ENCODE peak calls at places on chromosome 18, in four cellular contexts. Q is K562; D is CD4-positive, alpha-beta T cell; S is upper lobe of right lung. V is an unnamed sample. For H3K9me3, the result is how much of the 10 kb centered on the place peaks cover.

GRCh38 chr18:24704921-24705620 is 244.6 kb downstream of the HRH4 start:
- DNase-seq in D (no peak), S (no peak), Q (no peak), V (no peak)

GRCh38 chr18:70044626-70045025 is 97.0 kb upstream of the CD226 start:
- DNase-seq in D (no peak), Q (no peak), S (no peak), V (no peak)

GRCh38 chr18:62566199-62566598 is 43.4 kb downstream of the ZCCHC2 start:
- DNase-seq in D (no peak), Q (peak), S (no peak), V (no peak)

GRCh38 chr18:44789704-44790103 is 109.0 kb downstream of the SETBP1 start:
- DNase-seq in S (no peak), Q (no peak), D (no peak), V (no peak)

GRCh38 chr18:47087676-47088075 is 52.3 kb upstream of the ELOA2 start:
- DNase-seq in S (no peak), D (no peak), Q (no peak), V (no peak)

GRCh38 chr18:10927290-10927979 is 221.9 kb downstream of the PIEZO2 start:
- DNase-seq in D (no peak), S (no peak), Q (no peak), V (no peak)

GRCh38 chr18:62877448-62878221 is 162.3 kb downstream of the PHLPP1 start:
- DNase-seq in S (no peak), D (no peak), Q (no peak), V (no peak)

GRCh38 chr18:33578371-33579146 is 540 bp downstream of the ASXL3 start:
- DNase-seq in S (peak), D (no peak), Q (no peak), V (no peak)

GRCh38 chr18:3148930-3149535 is 70.7 kb downstream of the MYOM1 start:
- DNase-seq in D (no peak), S (no peak), Q (peak), V (no peak)

GRCh38 chr18:36901277-36901701 is 72.4 kb downstream of the KIAA1328 start:
- DNase-seq in Q (peak), D (no peak), S (no peak), V (no peak)

GRCh38 chr18:23067236-23067635 is 68.0 kb upstream of the CABLES1 start:
- DNase-seq in S (no peak), D (no peak), Q (no peak), V (no peak)

GRCh38 chr18:12911025-12911927 is 27.2 kb upstream of the PTPN2 start:
- DNase-seq in Q (no peak), S (peak), D (peak), V (no peak)

GRCh38 chr18:361941-362913 is 94.4 kb upstream of the THOC1 start:
- DNase-seq in Q (no peak), S (no peak), D (no peak), V (no peak)

GRCh38 chr18:61589724-61590065 is 256.5 kb downstream of the CDH20 start:
- DNase-seq in D (no peak), S (no peak), Q (no peak), V (no peak)

GRCh38 chr18:62281684-62282083 is 43.4 kb upstream of the TNFRSF11A start:
- DNase-seq in Q (no peak), S (no peak), D (no peak), V (no peak)

GRCh38 chr18:25075793-25076192 is 276.2 kb downstream of the ZNF521 start:
- DNase-seq in Q (no peak), D (no peak), S (no peak), V (no peak)

GRCh38 chr18:63881851-63882250 is 5.7 kb upstream of the SERPINB2 start:
- DNase-seq in D (no peak), S (no peak), Q (no peak), V (no peak)

GRCh38 chr18:22410126-22410525 is 7.6 kb downstream of the CTAGE1 start:
- DNase-seq in D (no peak), Q (no peak), S (no peak), V (no peak)

GRCh38 chr18:25787281-25787680 is 303.1 kb downstream of the SS18 start:
- DNase-seq in S (no peak), Q (no peak), D (no peak), V (no peak)

GRCh38 chr18:28177828-28178635 is 1.1 kb upstream of the CDH2 start:
- DNase-seq in D (no peak), Q (no peak), S (peak), V (no peak)

GRCh38 chr18:28175930-28176673 is 828 bp downstream of the CDH2 start:
- DNase-seq in D (no peak), Q (no peak), S (no peak), V (no peak)

GRCh38 chr18:28176674-28176932 is 327 bp downstream of the CDH2 start:
- DNase-seq in S (no peak), D (no peak), Q (no peak), V (no peak)

GRCh38 chr18:28178720-28179119 is 1.8 kb upstream of the CDH2 start:
- DNase-seq in Q (no peak), S (no peak), D (no peak), V (no peak)

DNA sequence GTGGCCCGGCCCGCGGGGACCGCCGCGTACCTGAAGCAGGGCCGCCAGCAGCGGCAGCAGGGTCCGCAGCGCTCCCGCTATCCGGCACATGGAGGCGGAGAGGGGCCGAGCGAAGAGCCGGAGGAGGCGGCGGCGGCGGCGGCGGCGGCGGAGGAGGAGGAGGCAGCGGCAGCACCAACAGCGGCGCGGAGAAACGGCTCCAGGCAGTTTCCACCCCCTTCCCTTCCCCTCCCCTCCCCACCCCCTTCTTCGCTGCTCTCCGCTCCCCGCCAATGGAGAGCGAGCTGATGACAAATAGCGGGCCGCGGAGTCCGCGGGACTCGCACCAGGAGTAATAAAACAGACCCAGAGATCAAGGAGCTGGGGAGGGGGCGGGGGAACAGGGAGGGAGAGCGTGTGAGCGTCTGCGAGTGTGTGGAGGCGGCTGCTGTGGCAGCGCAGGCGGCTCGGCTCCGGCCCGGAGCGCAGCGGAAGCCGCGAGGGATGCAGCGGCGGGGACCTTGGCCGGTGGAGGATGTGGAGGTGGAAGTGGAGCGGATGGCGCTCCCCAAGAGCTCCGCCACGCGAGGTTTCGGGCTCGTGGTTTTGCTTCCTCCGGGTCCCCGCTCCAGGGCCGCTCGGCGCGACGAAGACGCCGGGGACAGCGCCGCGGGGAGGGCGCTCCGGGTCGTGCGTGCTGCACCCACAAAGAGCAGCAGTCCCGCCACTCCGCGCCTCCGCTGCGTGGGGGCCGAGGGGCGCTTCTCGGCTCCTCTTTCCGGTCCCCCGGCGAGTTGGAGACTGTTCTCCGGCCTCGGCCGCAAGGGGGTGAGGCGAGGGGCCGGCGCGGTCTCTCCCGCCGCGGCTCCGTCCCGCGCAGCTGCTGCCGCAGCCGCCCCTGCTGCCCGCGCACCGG is at the start of gene CDH2:
- DNase-seq in Q (no peak), S (peak), D (no peak), V (peak)
- TF ChIP-seq CTCF in Q (no peak), S (no peak), D (no peak), V (peak)

GRCh38 chr18:54551590-54551989 is 39.5 kb upstream of the DYNAP start:
- DNase-seq in Q (no peak), S (no peak), D (no peak), V (no peak)
- H3K9me3 ChIP-seq in Q (under half), S (under half), D (under half), V (under half)

DNA sequence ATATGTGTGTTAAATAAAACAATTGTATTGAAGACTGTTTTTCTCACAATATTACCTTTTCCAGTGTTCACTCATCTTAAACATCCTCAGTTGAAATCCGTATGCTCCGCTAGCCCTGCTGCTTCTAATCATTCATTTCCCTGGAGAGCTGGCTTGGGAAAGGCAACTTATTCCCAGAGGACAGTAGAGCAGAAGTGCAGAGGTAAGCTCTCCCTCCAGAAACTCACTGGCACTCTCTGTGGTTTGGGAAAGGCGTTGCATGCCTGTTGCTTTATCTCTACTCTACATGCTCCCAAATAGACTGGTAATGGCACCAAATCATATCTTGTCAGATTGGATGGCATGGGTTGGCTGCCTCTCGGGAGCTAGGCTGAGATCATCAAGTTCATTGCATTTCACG is 117.1 kb upstream of the BOD1L2 start:
- DNase-seq in D (no peak), Q (no peak), S (no peak), V (no peak)
- TF ChIP-seq CTCF in D (no peak), Q (no peak), S (no peak), V (peak)

GRCh38 chr18:79884963-79885728 is 66.3 kb downstream of the SLC66A2 start:
- DNase-seq in D (no peak), Q (no peak), S (peak), V (peak)

GRCh38 chr18:79888016-79888415 is 63.4 kb downstream of the SLC66A2 start:
- DNase-seq in D (no peak), S (peak), Q (no peak), V (no peak)

GRCh38 chr18:79884296-79884962 is 67.0 kb downstream of the SLC66A2 start:
- DNase-seq in Q (no peak), S (no peak), D (no peak), V (no peak)

GRCh38 chr18:79889569-79889968 is 61.9 kb downstream of the SLC66A2 start:
- DNase-seq in Q (no peak), S (peak), D (no peak), V (no peak)

DNA sequence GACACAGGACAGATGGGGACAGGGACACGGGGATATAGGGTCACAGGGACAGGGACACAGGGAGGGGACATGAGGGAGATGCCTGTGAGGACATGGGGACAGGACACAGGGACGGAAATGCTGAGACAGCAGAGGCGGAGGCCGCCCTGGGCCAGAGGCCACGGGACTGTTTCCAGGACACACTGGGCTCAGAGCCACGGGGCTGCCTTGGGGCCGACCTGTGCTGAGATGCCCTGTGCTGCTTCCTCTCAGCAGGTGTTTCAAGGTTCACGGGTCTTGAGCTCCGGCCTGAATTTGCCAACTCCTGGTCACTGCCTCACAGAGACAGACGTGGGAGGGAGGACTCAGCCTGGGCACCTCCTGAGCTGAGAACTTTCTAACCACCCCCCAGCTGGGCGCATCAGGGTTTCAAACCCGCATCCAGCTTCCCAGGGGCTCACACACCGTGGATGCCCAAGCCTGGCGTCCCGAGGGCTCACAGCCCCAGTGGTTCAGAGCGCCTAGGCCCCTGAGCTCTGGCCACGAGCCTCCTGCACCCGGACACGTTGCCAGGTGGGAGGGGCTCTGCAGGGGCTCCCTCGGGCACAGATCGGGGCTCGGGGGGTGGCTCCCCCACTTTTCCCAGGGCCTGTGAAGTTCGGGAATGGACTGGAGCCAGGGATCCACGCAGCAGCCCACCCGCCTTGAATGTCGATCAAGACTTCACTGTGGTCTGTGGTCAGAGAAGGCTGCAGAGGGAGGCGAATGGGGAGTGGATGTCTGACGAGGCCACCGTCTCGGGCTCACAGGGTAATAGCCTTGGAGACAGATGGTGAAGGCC is 64.1 kb downstream of the SLC66A2 start:
- DNase-seq in Q (no peak), S (peak), D (no peak), V (no peak)
- H3K9me3 ChIP-seq in Q (under half), S (under half), D (under half), V (under half)

GRCh38 chr18:38545071-38545470 is 979.5 kb upstream of the CELF4 start:
- DNase-seq in D (no peak), S (no peak), Q (peak), V (no peak)
- TF ChIP-seq CTCF in D (no peak), S (no peak), Q (no peak), V (peak)

DNA sequence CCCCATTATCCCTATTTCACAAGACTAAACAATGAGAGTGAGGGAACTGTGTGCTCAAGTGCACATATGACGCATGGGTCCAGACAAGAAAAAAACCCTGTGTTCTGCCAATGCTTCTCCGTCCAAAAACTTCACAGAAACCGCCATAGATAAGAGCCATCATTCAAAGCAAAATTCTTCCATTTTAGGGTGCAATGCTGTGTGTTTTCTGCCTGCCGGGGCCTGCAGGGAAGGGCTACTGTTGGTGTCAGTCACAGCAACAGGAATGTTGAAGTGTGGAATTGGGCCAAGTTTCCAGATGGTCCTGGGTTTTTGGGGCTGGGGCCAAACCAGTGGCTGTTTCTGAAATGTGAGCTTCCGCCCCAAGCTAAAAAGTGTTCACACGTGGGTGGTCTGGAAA is 637 bp upstream of the MC2R start:
- DNase-seq in Q (no peak), D (no peak), S (no peak), V (no peak)
- H3K9me3 ChIP-seq in Q (under half), D (under half), S (under half), V (under half)

GRCh38 chr18:49332679-49333078 is 127.8 kb downstream of the DYM start:
- DNase-seq in D (no peak), S (no peak), Q (no peak), V (no peak)
- TF ChIP-seq CTCF in D (no peak), S (no peak), Q (no peak), V (no peak)

GRCh38 chr18:57644540-57644939 is 22.9 kb upstream of the NARS1 start:
- DNase-seq in S (no peak), Q (no peak), D (no peak), V (no peak)
- H3K9me3 ChIP-seq in S (under half), Q (under half), D (under half), V (under half)